ENCODE peak calls at places on chromosome 2, in five cellular contexts. V, D, T, C and J are unnamed samples.

GRCh38 chr2:65267008-65267407 is 39.4 kb downstream of the ACTR2 start:
- ATAC-seq in D (no peak), C (no peak), V (no peak), T (no peak), J (no peak)

GRCh38 chr2:74741076-74741460 is 87.0 kb downstream of the SEMA4F start:
- ATAC-seq in V (no peak), T (peak; percentile 24), C (no peak), D (peak; percentile 45), J (peak; percentile 57)

GRCh38 chr2:33395660-33396249 is 80.7 kb upstream of the RASGRP3 start:
- ATAC-seq in V (no peak), D (peak; percentile 56), T (no peak), C (peak; percentile 52), J (no peak)

GRCh38 chr2:136765256-136765735 is at the start of gene THSD7B:
- ATAC-seq in C (no peak), D (no peak), V (no peak), T (peak; percentile 65), J (no peak)

GRCh38 chr2:84427235-84428138 is 31.6 kb downstream of the SUCLG1 start:
- ATAC-seq in T (no peak), C (no peak), D (no peak), V (no peak), J (no peak)

GRCh38 chr2:696463-696862 is 19.3 kb upstream of the TMEM18 start:
- ATAC-seq in D (peak; percentile 35), V (no peak), T (no peak), C (no peak), J (no peak)

GRCh38 chr2:128894896-128895295 is 576.2 kb upstream of the HS6ST1 start:
- ATAC-seq in D (no peak), C (no peak), T (peak; percentile 65), V (no peak), J (no peak)

GRCh38 chr2:156436477-156437085 is 402 bp downstream of the GPD2 start:
- ATAC-seq in C (peak; percentile 18), V (peak; percentile 35), T (peak; percentile 31), D (peak; percentile 42), J (no peak)

GRCh38 chr2:151269798-151270568 is 8.3 kb upstream of the RBM43 start:
- ATAC-seq in T (no peak), C (no peak), V (no peak), D (no peak), J (no peak)

GRCh38 chr2:67346718-67347407 is 50.3 kb upstream of the ETAA1 start:
- ATAC-seq in V (no peak), C (no peak), T (no peak), D (no peak), J (no peak)

GRCh38 chr2:133412637-133413164 is 155.6 kb downstream of the NCKAP5 start:
- ATAC-seq in V (no peak), C (no peak), D (no peak), T (no peak), J (no peak)

GRCh38 chr2:160141944-160142343 is 58.1 kb downstream of the ITGB6 start:
- ATAC-seq in V (no peak), C (peak; percentile 55), T (no peak), D (peak; percentile 73), J (no peak)

GRCh38 chr2:157363612-157364101 is 38.0 kb upstream of the ERMN start:
- ATAC-seq in C (no peak), V (no peak), D (no peak), T (no peak), J (no peak)

GRCh38 chr2:64595397-64596160 is 58.1 kb downstream of the SERTAD2 start:
- ATAC-seq in V (no peak), T (peak; percentile 88), C (peak; percentile 30), D (peak; percentile 76), J (no peak)

GRCh38 chr2:955829-956731 is 5.4 kb downstream of the SNTG2 start:
- ATAC-seq in C (no peak), D (no peak), T (peak; percentile 57), V (no peak), J (no peak)

GRCh38 chr2:1687254-1687653 is 57.1 kb downstream of the PXDN start:
- ATAC-seq in C (no peak), T (no peak), D (no peak), V (no peak), J (no peak)

GRCh38 chr2:218627939-218628338 is 20.2 kb downstream of the PLCD4 start:
- ATAC-seq in T (no peak), C (no peak), V (no peak), D (no peak), J (no peak)

GRCh38 chr2:45637440-45637839 is 14.0 kb upstream of the PRKCE start:
- ATAC-seq in V (no peak), T (no peak), D (no peak), C (no peak), J (no peak)

GRCh38 chr2:217105733-217106649 is 246.1 kb upstream of the TNP1 start:
- ATAC-seq in T (no peak), C (no peak), D (peak; percentile 10), V (no peak), J (peak; percentile 39)

GRCh38 chr2:196155597-196155996 is 15.8 kb downstream of the STK17B start:
- ATAC-seq in T (no peak), D (no peak), V (peak; percentile 41), C (no peak), J (no peak)

GRCh38 chr2:239737144-239737463 is 288.0 kb downstream of the NDUFA10 start:
- ATAC-seq in C (no peak), V (no peak), T (no peak), D (no peak), J (no peak)

GRCh38 chr2:170031288-170031687 is 146.7 kb upstream of the MYO3B start:
- ATAC-seq in D (no peak), T (no peak), V (no peak), C (no peak), J (no peak)

GRCh38 chr2:67782443-67782842 is 280.4 kb downstream of the C1D start:
- ATAC-seq in T (no peak), C (peak; percentile 59), D (no peak), V (no peak), J (no peak)

GRCh38 chr2:30412392-30413321 is 34.4 kb upstream of the LCLAT1 start:
- ATAC-seq in D (peak; percentile 31), C (peak; percentile 19), T (no peak), V (no peak), J (peak; percentile 58)

GRCh38 chr2:154992826-154993225 is 294.3 kb downstream of the KCNJ3 start:
- ATAC-seq in V (no peak), T (no peak), D (no peak), C (no peak), J (no peak)

DNA sequence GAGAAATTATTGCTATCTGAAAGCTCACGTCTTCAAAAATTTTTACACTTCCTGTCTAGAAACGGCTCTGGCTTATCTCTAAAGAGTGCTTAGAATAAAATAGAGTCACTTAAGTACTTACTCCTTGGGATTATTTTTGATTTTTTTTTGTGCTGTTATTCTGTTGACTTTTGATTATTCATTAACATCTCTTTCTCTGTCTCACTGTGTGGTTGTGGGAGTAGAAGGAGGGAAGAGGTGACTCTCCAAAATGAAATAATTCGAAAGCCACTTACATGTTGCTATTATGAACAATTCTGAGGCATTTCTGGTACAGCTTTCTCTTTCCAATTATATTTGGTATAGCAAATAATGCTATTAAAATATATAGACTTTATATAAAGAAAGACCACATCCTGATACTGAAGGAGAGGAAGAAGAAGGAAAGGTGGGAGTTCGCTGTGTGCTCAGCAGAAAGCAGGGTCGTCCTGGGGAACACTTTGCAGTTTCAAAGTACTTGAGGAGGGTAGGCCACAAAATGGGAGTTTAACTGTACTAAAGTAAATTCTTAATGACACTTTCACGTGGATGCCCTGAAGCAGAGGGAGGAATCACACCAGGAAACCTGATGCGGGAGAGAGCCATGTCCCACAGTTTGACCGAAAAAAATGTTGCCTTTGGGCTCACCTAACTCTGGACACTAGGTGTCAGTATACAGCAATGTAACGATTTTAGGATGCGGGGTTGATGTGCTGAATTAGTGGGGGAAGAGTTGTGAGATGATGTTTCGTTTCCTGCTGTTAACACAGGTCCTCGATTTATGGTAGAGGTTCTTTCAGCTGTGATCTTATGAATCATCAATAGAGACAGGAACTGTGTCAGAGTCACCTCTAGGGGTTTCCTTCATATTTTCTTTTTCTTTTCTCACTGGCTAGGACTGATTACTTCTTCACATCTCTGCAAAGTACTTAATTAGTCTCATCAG is 9.8 kb upstream of the MMADHC start:
- ATAC-seq in D (peak; percentile 90), V (peak; percentile 96), C (peak; percentile 94), T (peak; percentile 96), J (peak; percentile 77)
- H3K4me3 ChIP-seq in D (no peak overlapping the region), V (no peak overlapping the region), C (no peak overlapping the region), T (no peak overlapping the region), J (peak overlapping the region; percentile 4)

GRCh38 chr2:105298017-105298416 is 31.5 kb downstream of the TGFBRAP1 start:
- ATAC-seq in C (no peak), T (no peak), D (no peak), V (no peak), J (no peak)
- H3K4me3 ChIP-seq in C (no peak overlapping the region), T (no peak overlapping the region), D (no peak overlapping the region), V (no peak overlapping the region), J (no peak overlapping the region)

GRCh38 chr2:215904101-215904500 is 109.2 kb downstream of the MREG start:
- ATAC-seq in T (no peak), C (no peak), V (no peak), D (no peak), J (no peak)

GRCh38 chr2:215901796-215902195 is 111.6 kb downstream of the MREG start:
- ATAC-seq in C (no peak), D (no peak), V (no peak), T (no peak), J (no peak)

GRCh38 chr2:215905691-215906090 is 107.7 kb downstream of the MREG start:
- ATAC-seq in D (no peak), T (no peak), C (no peak), V (no peak), J (no peak)

GRCh38 chr2:215900865-215901264 is 112.5 kb downstream of the MREG start:
- ATAC-seq in T (no peak), C (no peak), V (no peak), D (no peak), J (no peak)

DNA sequence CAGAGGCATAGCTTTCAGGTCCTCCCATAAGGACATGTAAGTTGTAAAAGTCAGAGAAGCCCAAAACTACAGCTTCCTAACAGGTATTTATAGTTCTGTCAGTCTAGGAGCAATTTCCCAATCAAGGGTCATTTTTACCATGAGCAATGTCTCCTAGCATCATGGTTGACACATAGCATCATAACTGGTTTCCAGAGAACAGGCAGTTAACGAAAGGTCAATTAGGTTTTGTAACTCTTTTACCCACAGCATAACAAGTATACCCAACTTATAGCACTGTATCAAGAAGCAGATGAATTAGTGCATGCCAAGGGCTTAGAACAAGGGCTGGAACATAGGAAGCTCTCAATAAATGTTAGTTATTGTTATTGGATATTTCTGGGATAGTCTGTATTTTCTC is 110.1 kb downstream of the MREG start:
- ATAC-seq in C (no peak), D (no peak), T (no peak), V (no peak), J (no peak)
- H3K4me3 ChIP-seq in C (no peak overlapping the region), D (no peak overlapping the region), T (no peak overlapping the region), V (no peak overlapping the region), J (no peak overlapping the region)

GRCh38 chr2:3586220-3586619 is 8.7 kb upstream of the COLEC11 start:
- ATAC-seq in D (no peak), T (no peak), V (no peak), C (no peak), J (no peak)

GRCh38 chr2:3587021-3587420 is 7.9 kb upstream of the COLEC11 start:
- ATAC-seq in C (no peak), T (no peak), D (no peak), V (no peak), J (no peak)

GRCh38 chr2:3584076-3584475 is 9.0 kb downstream of the RPS7 start:
- ATAC-seq in T (no peak), C (no peak), D (no peak), V (no peak), J (no peak)

GRCh38 chr2:3584608-3585007 is 9.5 kb downstream of the RPS7 start:
- ATAC-seq in V (no peak), T (no peak), C (no peak), D (no peak), J (no peak)

GRCh38 chr2:3585239-3586109 is 9.4 kb upstream of the COLEC11 start:
- ATAC-seq in T (no peak), D (peak; percentile 67), C (peak; percentile 75), V (no peak), J (peak; percentile 80)
- H3K4me3 ChIP-seq in T (no peak overlapping the region), D (no peak overlapping the region), C (no peak overlapping the region), V (no peak overlapping the region), J (no peak overlapping the region)